ENCODE peak calls at places on chromosomes 2 and 18, in eight cellular contexts. X is activated CD4-positive, alpha-beta T cell treated with anti-CD3 and anti-CD28 coated beads, Interleukin-2, amount 50 U/mL, for 24 hours; J is aorta; G is NCI-H345; Y is T-helper 2 cell; U is naive B cell; H is activated T-cell treated with anti-CD3 and anti-CD28 coated beads, Interleukin-2, amount 50 U/mL, for 24 hours; I is astrocyte of the spinal cord. S is an unnamed sample.

GRCh38 chr2:226115102-226115831 is 684.4 kb downstream of the IRS1 start:
- DNase-seq in X (no peak), J (no peak), G (no peak), Y (peak), U (no peak), H (no peak), I (peak), S (peak)

GRCh38 chr2:105125428-105125827 is 87.6 kb downstream of the MRPS9 start:
- DNase-seq in X (no peak), J (no peak), G (no peak), Y (no peak), U (no peak), H (no peak), I (no peak), S (peak)

GRCh38 chr2:180657054-180657453 is 323.4 kb upstream of the UBE2E3 start:
- DNase-seq in X (no peak), J (no peak), G (no peak), Y (no peak), U (no peak), H (no peak), I (peak), S (peak)

GRCh38 chr2:103353754-103354153 is 591.9 kb downstream of the TMEM182 start:
- DNase-seq in X (no peak), J (no peak), G (no peak), Y (no peak), U (no peak), H (no peak), I (no peak), S (no peak)

GRCh38 chr18:3117493-3118192 is 102.1 kb downstream of the MYOM1 start:
- DNase-seq in X (no peak), J (no peak), G (no peak), Y (no peak), U (no peak), H (no peak), I (no peak), S (peak)

GRCh38 chr2:55518846-55519167 is 711 bp upstream of the CFAP36 start:
- DNase-seq in X (no peak), J (no peak), G (peak), Y (peak), U (no peak), H (no peak), I (peak), S (peak)

GRCh38 chr2:20582600-20583221 is 68.2 kb downstream of the HS1BP3 start:
- DNase-seq in X (no peak), J (peak), G (no peak), Y (no peak), U (no peak), H (no peak), I (no peak), S (no peak)

GRCh38 chr18:31281437-31281836 is 36.5 kb upstream of the DSG1 start:
- DNase-seq in X (no peak), J (no peak), G (no peak), Y (no peak), U (no peak), H (no peak), I (no peak), S (no peak)

GRCh38 chr2:152278536-152278935 is 56.4 kb upstream of the FMNL2 start:
- DNase-seq in X (no peak), J (no peak), G (no peak), Y (no peak), U (no peak), H (no peak), I (no peak), S (no peak)

S was measured in iris pigment epithelial cell.